ENCODE peak calls at places on chromosome 4, in ten cellular contexts. Y is activated CD8-positive, alpha-beta T cell treated with anti-CD3 and anti-CD28 coated beads for 36 hours; F is heart left ventricle; V is psoas muscle; L is neural crest cell; A is uterus; C is CD8-positive, alpha-beta T cell; U is cardiac muscle cell; W is bronchial epithelial cell; X is lung. Q is an unnamed sample.
A peak's percentile ranks its signal among the peaks of the same experiment; 100 is the strongest.

GRCh38 chr4:68773699-68774098 is 42.1 kb upstream of the UGT2B10 start:
- DNase-seq in Y (no peak), F (no peak), V (no peak), L (no peak), A (no peak), C (no peak), U (no peak), W (no peak), X (no peak), Q (no peak)

GRCh38 chr4:99965674-99966350 is 15.7 kb upstream of the H2AZ1 start:
- DNase-seq in Y (no peak), F (no peak), V (no peak), L (no peak), A (no peak), C (no peak), U (no peak), W (no peak), X (no peak), Q (no peak)

GRCh38 chr4:158051401-158052235 is 121.2 kb downstream of the GASK1B start:
- DNase-seq in Y (no peak), F (peak; percentile 49), V (peak; percentile 31), L (no peak), A (peak; percentile 40), C (no peak), U (peak; percentile 98), W (no peak), X (no peak), Q (no peak)

GRCh38 chr4:14837860-14838259 is 164.4 kb upstream of the CPEB2 start:
- DNase-seq in Y (no peak), F (no peak), V (no peak), L (no peak), A (no peak), C (no peak), U (no peak), W (no peak), X (no peak), Q (no peak)

GRCh38 chr4:13597604-13598003 is 29.9 kb downstream of the BOD1L1 start:
- DNase-seq in Y (no peak), F (no peak), V (no peak), L (no peak), A (no peak), C (no peak), U (no peak), W (peak; percentile 42), X (no peak), Q (no peak)

GRCh38 chr4:81472249-81473085 is 760 bp upstream of the RASGEF1B start:
- DNase-seq in Y (peak; percentile 67), F (no peak), V (no peak), L (no peak), A (no peak), C (no peak), U (peak; percentile 70), W (no peak), X (peak; percentile 42), Q (peak; percentile 29)

GRCh38 chr4:17109126-17109525 is 210.7 kb upstream of the LDB2 start:
- DNase-seq in Y (no peak), F (no peak), V (no peak), L (no peak), A (no peak), C (no peak), U (no peak), W (no peak), X (no peak), Q (no peak)

GRCh38 chr4:110442309-110442708 is 33.6 kb upstream of the ENPEP start:
- DNase-seq in Y (peak; percentile 4), F (no peak), V (no peak), L (no peak), A (no peak), C (no peak), U (no peak), W (peak; percentile 25), X (no peak), Q (no peak)

GRCh38 chr4:85149656-85150055 is 183.2 kb upstream of the WDFY3 start:
- DNase-seq in Y (no peak), F (no peak), V (no peak), L (no peak), A (no peak), C (no peak), U (peak; percentile 66), W (peak; percentile 50), X (no peak), Q (no peak)

GRCh38 chr4:185534850-185535761 is at the start of gene PDLIM3:
- DNase-seq in Y (peak; percentile 12), F (peak; percentile 87), V (peak; percentile 83), L (peak; percentile 38), A (peak; percentile 83), C (no peak), U (peak; percentile 80), W (no peak), X (peak; percentile 42), Q (peak; percentile 40)

GRCh38 chr4:13329963-13330362 is 154.2 kb downstream of the RAB28 start:
- DNase-seq in Y (no peak), F (no peak), V (no peak), L (no peak), A (no peak), C (no peak), U (peak; percentile 31), W (peak; percentile 86), X (no peak), Q (no peak)

GRCh38 chr4:45453258-45453841 is 670.5 kb downstream of the GABRG1 start:
- DNase-seq in Y (no peak), F (no peak), V (no peak), L (no peak), A (no peak), C (no peak), U (peak; percentile 37), W (peak; percentile 25), X (no peak), Q (no peak)

GRCh38 chr4:182577411-182577810 is 334.2 kb downstream of the TENM3 start:
- DNase-seq in Y (no peak), F (no peak), V (no peak), L (no peak), A (no peak), C (no peak), U (no peak), W (no peak), X (no peak), Q (no peak)
- TF ChIP-seq CTCF in Y (no peak), F (no peak), V (no peak), L (no peak), A (no peak), C (no peak), U (no peak), W (no peak), X (no peak), Q (no peak)

DNA sequence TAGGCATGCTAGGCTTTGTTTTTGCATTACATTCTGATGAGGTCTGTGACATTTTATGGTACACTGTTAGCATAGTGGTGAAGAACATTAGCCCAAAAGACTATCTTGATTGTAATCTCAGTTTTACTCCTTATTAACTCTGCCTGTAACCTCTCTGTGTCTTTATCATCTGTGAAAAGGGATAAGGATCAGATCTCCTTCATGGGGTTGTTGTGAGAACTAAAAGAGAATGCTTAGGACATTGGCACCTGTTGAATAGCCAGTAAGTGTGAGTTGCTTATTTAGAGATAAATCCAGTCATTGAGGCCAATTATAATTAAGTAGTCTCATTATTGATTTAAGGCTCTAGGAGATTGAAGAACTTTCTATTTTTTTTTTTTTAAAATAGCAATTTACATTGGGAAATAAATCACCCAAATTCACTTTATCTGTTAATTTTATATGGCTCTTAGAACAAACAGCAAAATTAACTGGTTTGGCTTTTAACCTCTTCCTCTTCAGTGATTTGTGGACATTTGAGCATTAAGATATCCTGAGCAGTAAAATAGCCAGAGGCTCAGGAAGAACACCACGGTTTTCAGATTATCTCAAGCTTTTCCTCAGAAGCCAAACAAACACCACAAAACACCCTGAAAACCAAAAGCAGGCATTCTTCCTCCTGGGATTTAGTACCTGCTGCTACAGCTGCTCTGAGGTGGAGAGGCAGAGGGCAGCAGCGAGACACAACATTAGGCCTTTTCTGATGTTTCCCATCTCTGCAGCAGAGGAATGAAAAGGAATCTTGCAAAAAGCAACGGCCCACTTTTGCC is 192.9 kb downstream of the ARHGAP10 start:
- DNase-seq in Y (peak; percentile 14), F (no peak), V (no peak), L (peak; percentile 10), A (no peak), C (no peak), U (peak; percentile 55), W (peak; percentile 15), X (no peak), Q (peak; percentile 44)
- TF ChIP-seq CTCF in Y (peak; percentile 17), F (peak; percentile 34), V (peak; percentile 36), L (peak; percentile 69), A (peak; percentile 5), C (no peak), U (peak; percentile 62), W (peak; percentile 56), X (no peak), Q (no peak)

DNA sequence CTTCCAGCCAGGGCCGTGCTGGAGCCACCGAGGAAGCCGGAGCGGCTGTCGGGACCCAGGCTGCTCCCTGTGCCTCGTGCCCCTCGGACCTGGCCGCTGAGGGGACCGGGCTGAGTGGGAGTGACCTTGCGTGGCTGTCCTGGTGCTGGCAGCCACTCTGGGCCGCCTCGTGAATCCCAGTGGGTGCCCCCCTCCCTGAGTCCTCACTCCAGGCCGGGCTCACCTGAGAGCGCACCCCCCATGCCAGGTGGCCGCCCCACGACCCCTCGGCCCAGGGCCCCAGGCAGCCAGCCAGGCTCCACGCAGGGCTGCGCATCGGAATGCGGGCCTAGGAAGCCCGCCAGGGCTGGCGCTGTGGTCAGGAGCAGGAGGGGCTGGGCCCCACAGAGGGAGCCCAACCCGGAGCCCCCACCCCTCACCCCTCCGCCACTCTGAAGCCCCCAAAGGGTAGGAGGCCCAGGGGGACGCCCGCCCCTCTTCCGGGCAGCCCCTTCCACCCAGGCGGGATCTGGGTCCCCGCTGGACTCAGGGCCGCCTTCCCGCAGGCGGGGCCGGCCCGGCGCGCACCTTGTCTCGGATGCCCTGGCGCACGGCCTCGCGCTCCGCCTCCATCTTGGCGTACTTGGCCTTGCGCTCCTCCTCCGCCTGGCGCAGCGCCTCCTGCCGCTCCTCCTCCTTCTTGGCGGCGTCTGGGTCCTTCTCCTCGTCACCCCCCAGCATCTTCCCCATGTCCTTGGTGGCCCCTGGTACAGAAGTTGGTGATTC is 33.9 kb downstream of the CPLX1 start:
- DNase-seq in Y (peak; percentile 59), F (no peak), V (no peak), L (no peak), A (peak; percentile 63), C (no peak), U (peak; percentile 53), W (no peak), X (no peak), Q (no peak)
- TF ChIP-seq CTCF in Y (no peak), F (no peak), V (no peak), L (no peak), A (no peak), C (no peak), U (peak; percentile 18), W (peak; percentile 32), X (no peak), Q (no peak)

DNA sequence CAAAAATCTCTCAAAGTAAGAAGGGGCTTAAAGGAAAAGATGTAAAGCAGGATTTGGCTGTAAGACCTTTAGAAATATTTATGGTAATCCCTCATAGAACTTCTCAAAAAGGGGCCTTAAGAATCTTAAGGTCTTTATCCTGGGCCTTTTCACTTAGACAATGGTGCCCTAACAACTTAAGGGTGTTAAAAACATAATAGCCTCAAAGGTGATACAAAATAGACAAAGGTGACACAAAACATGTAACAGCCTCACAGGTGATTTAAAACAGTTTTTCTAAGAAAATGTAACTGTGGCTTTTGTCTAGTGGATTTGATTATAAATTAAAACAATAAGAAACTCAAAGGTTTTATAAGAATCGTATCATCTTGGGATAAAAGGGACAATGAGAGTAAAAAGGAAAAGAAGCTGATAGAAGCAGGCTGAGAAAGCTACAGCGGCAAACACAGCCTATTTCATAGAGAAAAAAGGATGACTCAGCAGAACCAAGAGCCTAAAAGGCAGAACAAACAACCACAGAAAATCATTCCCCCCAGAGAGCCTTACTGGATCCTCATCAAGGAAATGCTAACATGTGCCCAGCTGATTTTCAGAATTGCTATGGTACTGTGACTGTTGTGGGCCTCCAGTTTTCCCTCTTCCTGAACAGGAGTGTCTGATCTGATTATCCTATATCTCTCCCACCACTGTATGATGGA is 164.3 kb downstream of the STPG2 start:
- DNase-seq in Y (no peak), F (no peak), V (no peak), L (no peak), A (no peak), C (no peak), U (no peak), W (no peak), X (no peak), Q (no peak)
- TF ChIP-seq CTCF in Y (no peak), F (no peak), V (no peak), L (no peak), A (no peak), C (no peak), U (no peak), W (no peak), X (no peak), Q (no peak)